ENCODE peak calls at places on chromosomes 11 and 22, in seven cellular contexts. N, M, X, B, W, Y and F are unnamed samples.

GRCh38 chr11:6695377-6695776 is 12.2 kb upstream of the MRPL17 start:
- DNase-seq in Y (peak), W (no peak), B (peak), N (peak), X (no peak), M (no peak), F (no peak)

GRCh38 chr11:132043714-132044113 is 673.3 kb downstream of the NTM start:
- DNase-seq in M (no peak), N (no peak), W (no peak), B (no peak), X (no peak), Y (no peak), F (no peak)

GRCh38 chr11:61377461-61378160 is 14.8 kb upstream of the TMEM216 start:
- DNase-seq in X (no peak), Y (peak), M (no peak), N (peak), B (no peak), W (no peak), F (no peak)

GRCh38 chr11:48019230-48019584 is 38.8 kb downstream of the PTPRJ start:
- DNase-seq in W (no peak), N (no peak), B (no peak), X (no peak), Y (no peak), M (no peak), F (peak)

GRCh38 chr11:107157146-107157808 is 139.0 kb upstream of the GUCY1A2 start:
- DNase-seq in N (no peak), W (no peak), M (no peak), Y (no peak), X (no peak), B (no peak), F (no peak)

GRCh38 chr22:44025171-44026065 is 1.3 kb downstream of the PARVB start:
- DNase-seq in W (no peak), Y (no peak), X (peak), N (no peak), B (peak), M (no peak), F (peak)

GRCh38 chr11:64180871-64181270 is 5.1 kb upstream of the STIP1 start:
- DNase-seq in N (no peak), B (no peak), X (no peak), Y (no peak), W (no peak), M (no peak), F (no peak)

GRCh38 chr22:37018086-37018814 is 997 bp downstream of the TST start:
- DNase-seq in Y (no peak), W (no peak), X (no peak), M (no peak), N (no peak), B (no peak), F (no peak)